ENCODE peak calls at places on chromosomes 5 and 9, in four cellular contexts. B is K562, J is WTC11, G is GM12878. U is an unnamed sample.

GRCh38 chr9:116288658-116289057 is 135.1 kb downstream of the PAPPA start:
- DNase-seq in B (no peak), J (no peak), G (no peak), U (no peak)

GRCh38 chr9:79581794-79582193 is 10.0 kb downstream of the TLE4 start:
- DNase-seq in B (no peak), J (no peak), G (no peak), U (peak)

GRCh38 chr9:111891910-111892499 is 4.6 kb upstream of the UGCG start:
- DNase-seq in B (peak), J (no peak), G (no peak), U (peak)

GRCh38 chr5:39138892-39139291 is 64.7 kb upstream of the RICTOR start:
- DNase-seq in B (no peak), J (no peak), G (no peak), U (no peak)

GRCh38 chr5:180283026-180283615 is 8.8 kb downstream of the MAPK9 start:
- DNase-seq in B (no peak), J (no peak), G (no peak), U (no peak)

GRCh38 chr5:1495525-1495897 is 28.2 kb downstream of the LPCAT1 start:
- DNase-seq in B (no peak), J (no peak), G (no peak), U (no peak)

GRCh38 chr9:70672136-70672535 is 257.7 kb upstream of the KLF9 start:
- DNase-seq in B (no peak), J (no peak), G (no peak), U (no peak)

GRCh38 chr9:12426198-12426864 is 266.9 kb upstream of the TYRP1 start:
- DNase-seq in B (no peak), J (no peak), G (no peak), U (no peak)

GRCh38 chr9:90034071-90034470 is 429.3 kb downstream of the GADD45G start:
- DNase-seq in B (no peak), J (no peak), G (no peak), U (no peak)

GRCh38 chr5:2172471-2172870 is 289.7 kb upstream of the IRX4 start:
- DNase-seq in B (no peak), J (no peak), G (no peak), U (no peak)

GRCh38 chr9:36992501-36993316 is 41.4 kb downstream of the PAX5 start:
- DNase-seq in B (no peak), J (no peak), G (no peak), U (no peak)
- TF ChIP-seq ETV6 in B (no peak), J (no peak), G (no peak), U (no peak)

DNA sequence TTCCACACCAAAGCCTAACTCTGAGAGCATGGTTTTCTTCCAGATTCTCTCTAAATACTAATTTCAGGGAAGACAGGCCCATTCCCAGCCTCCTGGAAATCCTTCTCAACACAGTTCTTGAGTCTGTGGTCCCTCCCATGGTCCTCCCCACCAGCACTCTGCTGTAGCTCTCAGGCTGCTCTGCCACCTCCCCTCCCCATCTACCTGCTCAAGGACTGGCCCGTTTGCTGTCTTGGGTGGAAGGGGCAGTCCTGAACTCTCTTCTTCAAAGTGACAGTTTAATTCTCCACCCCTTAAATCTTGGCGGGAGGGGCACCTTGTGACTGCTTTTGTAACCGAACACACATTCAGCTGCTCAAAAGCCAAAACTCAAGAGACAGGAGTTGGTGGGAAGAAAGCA is 7.6 kb upstream of the LCN15 start:
- DNase-seq in B (no peak), J (no peak), G (no peak), U (no peak)
- TF ChIP-seq ATF3 in B (no peak), J (no peak), G (no peak), U (no peak)

DNA sequence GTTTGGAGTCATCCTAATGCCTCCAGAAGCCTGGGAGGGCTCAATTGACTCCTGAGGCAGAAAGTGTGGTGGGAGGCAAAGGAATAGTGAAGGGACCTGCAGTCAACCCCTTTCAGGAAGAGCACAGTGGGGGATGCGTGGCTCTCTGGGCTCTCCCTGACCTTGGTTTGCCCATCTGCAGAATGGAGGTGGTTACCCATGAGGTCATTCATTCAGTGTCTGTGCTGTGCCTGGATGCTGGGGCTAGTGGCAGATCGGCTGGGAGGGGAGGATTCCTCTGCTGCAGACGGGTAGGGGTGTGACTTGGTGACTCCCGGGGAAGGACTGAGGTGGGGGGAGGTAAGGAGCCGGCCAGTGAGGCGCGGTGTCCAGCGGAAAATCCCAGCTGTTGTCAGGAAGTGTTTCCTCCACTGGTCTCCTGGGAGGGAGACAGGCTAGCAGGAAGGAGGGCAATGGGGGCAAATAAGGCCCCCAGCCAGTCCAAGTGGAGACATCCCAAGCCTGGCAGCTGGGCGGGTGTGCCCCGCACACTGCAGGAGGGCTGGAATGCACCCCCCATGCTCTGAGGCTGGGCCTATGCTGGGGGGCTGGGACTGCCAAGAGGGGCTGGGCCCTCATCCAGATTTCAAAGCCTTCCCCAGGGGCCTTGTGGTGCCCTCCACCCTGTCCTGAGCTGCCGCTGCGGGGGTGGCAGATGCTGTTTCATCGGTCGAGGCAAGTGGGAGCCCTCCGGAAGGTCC is 10.9 kb downstream of the CXXC5 start:
- DNase-seq in B (no peak), J (no peak), G (no peak), U (no peak)
- TF ChIP-seq ETV6 in B (no peak), J (no peak), G (no peak), U (no peak)

DNA sequence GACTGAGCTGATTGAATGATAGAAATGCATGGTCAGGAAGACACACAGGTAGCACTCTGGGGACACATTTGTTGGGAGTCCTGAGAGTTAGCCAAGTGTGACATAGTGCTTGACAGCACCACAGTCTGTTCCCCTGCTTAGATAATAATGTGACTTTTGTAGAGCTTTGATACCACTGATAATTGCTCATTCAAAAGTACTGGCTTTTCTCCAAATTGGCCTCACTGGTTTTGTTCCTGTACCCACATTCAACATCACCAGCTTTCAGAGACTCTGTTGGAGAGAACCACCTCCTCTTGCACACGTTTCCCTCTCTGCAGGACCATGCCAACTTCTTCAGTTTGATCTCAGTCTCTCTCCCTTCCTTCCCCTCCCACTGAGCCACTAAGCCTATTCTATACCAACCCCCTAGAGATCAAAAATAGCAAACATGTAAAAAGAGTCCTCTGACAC is 52.5 kb upstream of the IL7R start:
- DNase-seq in B (no peak), J (no peak), G (no peak), U (no peak)
- TF ChIP-seq ATF3 in B (no peak), J (no peak), G (no peak), U (no peak)